ENCODE peak calls at places on chromosomes 1 and 21, in seven cellular contexts. P is progenitor cell of endocrine pancreas, U is neural progenitor cell, Q is Calu3, N is heart right ventricle, Y is foreskin fibroblast, I is dorsolateral prefrontal cortex. A is an unnamed sample.

GRCh38 chr1:65147424-65148177 is 402 bp upstream of the AK4 start:
- DNase-seq in P (peak), U (peak), Q (peak), N (peak), Y (peak), I (no peak), A (peak)

GRCh38 chr1:28147264-28148094 is 29.0 kb downstream of the PTAFR start:
- DNase-seq in P (no peak), U (peak), Q (no peak), N (no peak), Y (no peak), I (no peak), A (no peak)

GRCh38 chr1:6176751-6177150 is 3.4 kb downstream of the CHD5 start:
- DNase-seq in P (no peak), U (no peak), Q (no peak), N (no peak), Y (no peak), I (no peak), A (no peak)

GRCh38 chr1:151799179-151800022 is 5.8 kb downstream of the LINGO4 start:
- DNase-seq in P (no peak), U (peak), Q (no peak), N (no peak), Y (no peak), I (no peak), A (no peak)

GRCh38 chr21:39387461-39388037 is 38.7 kb upstream of the HMGN1 start:
- DNase-seq in P (peak), U (peak), Q (peak), N (peak), Y (peak), I (peak), A (peak)

GRCh38 chr1:17258116-17258757 is 9.3 kb downstream of the PADI3 start:
- DNase-seq in P (no peak), U (no peak), Q (no peak), N (no peak), Y (peak), I (no peak), A (no peak)

GRCh38 chr1:196372896-196373536 is 235.2 kb downstream of the KCNT2 start:
- DNase-seq in P (no peak), U (peak), Q (no peak), N (no peak), Y (peak), I (no peak), A (peak)

GRCh38 chr21:26842300-26842699 is 2.9 kb downstream of the ADAMTS1 start:
- DNase-seq in P (no peak), U (no peak), Q (no peak), N (no peak), Y (peak), I (no peak), A (no peak)

GRCh38 chr1:109926662-109927300 is 16.1 kb downstream of the CSF1 start:
- DNase-seq in P (no peak), U (no peak), Q (no peak), N (no peak), Y (peak), I (no peak), A (no peak)

GRCh38 chr1:32651461-32652073 is 559 bp downstream of the RBBP4 start:
- DNase-seq in P (no peak), U (no peak), Q (no peak), N (no peak), Y (no peak), I (no peak), A (peak)

GRCh38 chr1:1270813-1271212 is 2.8 kb downstream of the UBE2J2 start:
- DNase-seq in P (no peak), U (no peak), Q (no peak), N (no peak), Y (peak), I (no peak), A (no peak)

GRCh38 chr21:42174173-42174572 is 44.8 kb upstream of the ABCG1 start:
- DNase-seq in P (no peak), U (no peak), Q (no peak), N (no peak), Y (no peak), I (no peak), A (no peak)

GRCh38 chr1:89538361-89538760 is 13.7 kb downstream of the LRRC8B start:
- DNase-seq in P (no peak), U (no peak), Q (no peak), N (no peak), Y (peak), I (no peak), A (no peak)

GRCh38 chr21:33866851-33867250 is 48.8 kb downstream of the ATP5PO start:
- DNase-seq in P (no peak), U (no peak), Q (no peak), N (no peak), Y (peak), I (no peak), A (no peak)

GRCh38 chr1:7346070-7346596 is 425.0 kb upstream of the VAMP3 start:
- DNase-seq in P (no peak), U (no peak), Q (no peak), N (no peak), Y (peak), I (no peak), A (no peak)

GRCh38 chr21:15986277-15986676 is 256.5 kb downstream of the USP25 start:
- DNase-seq in P (no peak), U (no peak), Q (no peak), N (no peak), Y (no peak), I (no peak), A (no peak)

GRCh38 chr1:94799201-94799600 is 21.0 kb upstream of the SLC44A3 start:
- DNase-seq in P (no peak), U (no peak), Q (no peak), N (no peak), Y (no peak), I (no peak), A (no peak)

GRCh38 chr1:204121840-204122555 is 29.8 kb downstream of the ETNK2 start:
- DNase-seq in P (no peak), U (no peak), Q (no peak), N (no peak), Y (no peak), I (no peak), A (no peak)

GRCh38 chr1:204124639-204125038 is 27.2 kb downstream of the ETNK2 start:
- DNase-seq in P (no peak), U (no peak), Q (no peak), N (no peak), Y (no peak), I (no peak), A (no peak)

GRCh38 chr1:204126367-204126766 is 25.5 kb downstream of the ETNK2 start:
- DNase-seq in P (no peak), U (no peak), Q (no peak), N (no peak), Y (no peak), I (no peak), A (no peak)

GRCh38 chr1:204125759-204126351 is 26.0 kb downstream of the ETNK2 start:
- DNase-seq in P (no peak), U (no peak), Q (no peak), N (no peak), Y (no peak), I (no peak), A (no peak)

DNA sequence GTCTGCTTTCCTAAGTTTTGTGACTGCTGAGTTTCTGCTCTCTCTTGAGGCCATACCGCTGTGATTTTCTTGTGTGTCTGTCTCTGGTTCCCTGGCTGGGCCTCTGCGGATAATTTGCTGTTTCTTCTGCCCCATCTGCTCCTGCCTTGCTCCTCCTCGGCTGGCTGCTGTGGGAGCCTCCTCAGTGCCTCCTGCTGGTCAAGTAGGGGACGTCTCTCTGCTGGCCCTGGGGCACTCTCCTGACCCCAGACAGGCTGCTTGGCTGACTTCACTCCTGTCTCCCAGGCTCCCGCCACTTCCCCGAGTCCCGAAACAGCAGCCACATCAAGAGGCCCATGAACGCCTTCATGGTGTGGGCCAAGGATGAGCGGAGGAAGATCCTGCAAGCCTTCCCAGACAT is 28.5 kb downstream of the ETNK2 start:
- DNase-seq in P (no peak), U (peak), Q (no peak), N (no peak), Y (peak), I (no peak), A (no peak)
- TF ChIP-seq CTCF in P (peak), U (peak), Q (no peak), N (no peak), Y (peak), I (no peak), A (no peak)

GRCh38 chr1:62784509-62785365 is 805 bp downstream of the ATG4C start:
- DNase-seq in P (no peak), U (no peak), Q (no peak), N (no peak), Y (no peak), I (no peak), A (peak)
- TF ChIP-seq CTCF in P (no peak), U (no peak), Q (no peak), N (no peak), Y (no peak), I (no peak), A (no peak)

GRCh38 chr1:114755006-114755936 is 2.5 kb downstream of the CSDE1 start:
- DNase-seq in P (no peak), U (no peak), Q (no peak), N (no peak), Y (peak), I (no peak), A (no peak)

GRCh38 chr1:114758251-114758832 is 558 bp upstream of the CSDE1 start:
- DNase-seq in P (no peak), U (no peak), Q (no peak), N (no peak), Y (peak), I (no peak), A (no peak)

GRCh38 chr1:114756949-114757454 is 782 bp downstream of the CSDE1 start:
- DNase-seq in P (peak), U (peak), Q (peak), N (peak), Y (peak), I (no peak), A (no peak)

GRCh38 chr1:114756009-114756892 is 1.5 kb downstream of the CSDE1 start:
- DNase-seq in P (no peak), U (no peak), Q (no peak), N (no peak), Y (no peak), I (no peak), A (peak)

GRCh38 chr1:114757455-114758250 is at the start of gene CSDE1:
- DNase-seq in P (peak), U (peak), Q (peak), N (peak), Y (peak), I (peak), A (peak)
- TF ChIP-seq CTCF in P (peak), U (peak), Q (no peak), N (no peak), Y (no peak), I (peak), A (peak)

GRCh38 chr1:206635080-206635982 is at the start of gene DYRK3:
- DNase-seq in P (peak), U (peak), Q (peak), N (peak), Y (peak), I (peak), A (peak)
- TF ChIP-seq CTCF in P (no peak), U (no peak), Q (no peak), N (no peak), Y (no peak), I (peak), A (no peak)

GRCh38 chr21:30206551-30207251 is 9.2 kb downstream of the CLDN8 start:
- DNase-seq in P (no peak), U (no peak), Q (no peak), N (no peak), Y (peak), I (no peak), A (no peak)

GRCh38 chr21:30207252-30207579 is 8.7 kb downstream of the CLDN8 start:
- DNase-seq in P (no peak), U (no peak), Q (no peak), N (no peak), Y (no peak), I (no peak), A (no peak)

GRCh38 chr21:30209571-30209970 is 6.3 kb downstream of the CLDN8 start:
- DNase-seq in P (no peak), U (peak), Q (no peak), N (no peak), Y (no peak), I (no peak), A (no peak)
- TF ChIP-seq CTCF in P (no peak), U (peak), Q (no peak), N (no peak), Y (no peak), I (no peak), A (no peak)